ENCODE peak calls at places on chromosomes 1 and 21, in seven cellular contexts. D, V, F, G, T, Y and K are unnamed samples.

GRCh38 chr1:215830221-215830620 is 263.1 kb downstream of the KCTD3 start:
- DNase-seq in G (no peak), T (no peak), F (no peak), V (no peak), Y (no peak), D (no peak), K (no peak)

GRCh38 chr1:172993640-172994039 is 57.1 kb downstream of the TNFSF18 start:
- DNase-seq in F (no peak), Y (no peak), T (no peak), V (no peak), D (no peak), G (no peak), K (no peak)

GRCh38 chr1:37434292-37434907 is 40.0 kb upstream of the ZC3H12A start:
- DNase-seq in F (peak; percentile 90), D (peak; percentile 57), G (no peak), V (peak; percentile 70), T (peak; percentile 95), Y (peak; percentile 65), K (peak; percentile 66)

GRCh38 chr21:31977816-31978215 is 105.0 kb downstream of the HUNK start:
- DNase-seq in V (no peak), D (no peak), F (no peak), G (no peak), T (no peak), Y (no peak), K (no peak)

GRCh38 chr1:43537423-43538142 is 6.9 kb downstream of the PTPRF start:
- DNase-seq in G (no peak), Y (peak; percentile 79), V (peak; percentile 89), T (no peak), D (peak; percentile 14), F (no peak), K (peak; percentile 67)

GRCh38 chr1:150963535-150964489 is 10.8 kb downstream of the CERS2 start:
- DNase-seq in V (no peak), G (no peak), T (no peak), Y (no peak), F (no peak), D (no peak), K (no peak)

GRCh38 chr1:216144661-216145450 is 278.4 kb downstream of the USH2A start:
- DNase-seq in V (no peak), D (no peak), Y (no peak), T (no peak), G (no peak), F (no peak), K (no peak)

GRCh38 chr1:11736746-11737639 is 1.1 kb downstream of the AGTRAP start:
- DNase-seq in T (peak; percentile 61), F (peak; percentile 47), G (peak; percentile 94), Y (peak; percentile 51), D (peak; percentile 64), V (peak; percentile 55), K (peak; percentile 47)

GRCh38 chr1:98502937-98503336 is 158.6 kb upstream of the SNX7 start:
- DNase-seq in V (no peak), F (no peak), D (no peak), T (no peak), Y (no peak), G (no peak), K (no peak)

GRCh38 chr1:9031484-9032259 is 5.4 kb upstream of the SLC2A7 start:
- DNase-seq in V (no peak), Y (no peak), D (no peak), G (no peak), F (no peak), T (no peak), K (no peak)

GRCh38 chr1:36383240-36383639 is 2.5 kb downstream of the STK40 start:
- DNase-seq in G (no peak), V (peak; percentile 73), T (no peak), F (no peak), Y (no peak), D (no peak), K (no peak)

GRCh38 chr1:42680921-42681683 is 1.1 kb upstream of the YBX1 start:
- DNase-seq in G (no peak), V (no peak), F (no peak), T (no peak), D (no peak), Y (no peak), K (no peak)

GRCh38 chr1:76866566-76866965 is 714 bp upstream of the ST6GALNAC5 start:
- DNase-seq in D (no peak), V (no peak), T (no peak), F (no peak), Y (no peak), G (no peak), K (no peak)

GRCh38 chr1:185215911-185216310 is 58.9 kb downstream of the SWT1 start:
- DNase-seq in G (no peak), T (no peak), D (no peak), Y (no peak), V (no peak), F (no peak), K (no peak)

GRCh38 chr1:44059956-44060355 is 28.7 kb upstream of the SLC6A9 start:
- DNase-seq in Y (no peak), T (no peak), V (no peak), G (no peak), F (no peak), D (no peak), K (peak; percentile 17)

GRCh38 chr1:198088360-198089071 is 68.3 kb upstream of the NEK7 start:
- DNase-seq in V (no peak), F (no peak), T (no peak), D (no peak), G (no peak), Y (peak; percentile 24), K (no peak)

GRCh38 chr1:12406218-12407021 is 176.6 kb downstream of the VPS13D start:
- DNase-seq in F (no peak), T (no peak), G (no peak), D (no peak), Y (no peak), V (no peak), K (no peak)

GRCh38 chr1:201663777-201664176 is 124.8 kb downstream of the NAV1 start:
- DNase-seq in Y (no peak), T (no peak), G (no peak), D (no peak), V (no peak), F (no peak), K (no peak)
- TF ChIP-seq EP300 in Y (no peak), T (no peak), G (no peak), D (no peak), V (no peak), F (no peak), K (no peak)

GRCh38 chr1:196890668-196891067 is 2.8 kb downstream of the CFHR4 start:
- DNase-seq in V (no peak), G (no peak), F (no peak), T (no peak), D (no peak), Y (no peak), K (no peak)
- TF ChIP-seq CTCF in V (no peak), G (no peak), F (no peak), T (no peak), D (no peak), Y (no peak), K (no peak)

DNA sequence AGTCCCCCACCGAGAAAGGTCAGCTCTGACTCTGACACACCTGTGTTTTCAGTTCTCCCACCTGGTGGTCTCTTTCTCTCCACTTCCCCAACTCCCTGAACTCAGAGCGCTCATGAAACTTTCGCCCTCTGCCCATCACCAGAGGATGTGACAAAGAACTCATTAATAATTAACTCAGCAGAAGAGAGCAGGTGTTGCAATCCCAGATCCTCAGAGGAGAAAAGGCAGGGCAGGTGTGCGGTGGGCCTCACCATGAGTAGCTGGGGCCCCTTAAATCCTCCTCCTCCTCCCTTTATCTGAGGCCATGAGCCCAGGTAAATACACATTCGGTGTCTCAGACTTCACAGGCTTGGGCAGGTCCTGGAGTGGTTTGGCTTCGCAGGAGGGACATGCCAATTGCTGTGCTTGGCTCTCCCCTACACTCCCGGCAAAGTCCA is 1.7 kb upstream of the LAMB3 start:
- DNase-seq in D (no peak), V (peak; percentile 52), T (no peak), G (no peak), Y (peak; percentile 36), F (no peak), K (peak; percentile 56)
- TF ChIP-seq EP300 in D (no peak), V (no peak), T (no peak), G (no peak), Y (no peak), F (no peak), K (no peak)

DNA sequence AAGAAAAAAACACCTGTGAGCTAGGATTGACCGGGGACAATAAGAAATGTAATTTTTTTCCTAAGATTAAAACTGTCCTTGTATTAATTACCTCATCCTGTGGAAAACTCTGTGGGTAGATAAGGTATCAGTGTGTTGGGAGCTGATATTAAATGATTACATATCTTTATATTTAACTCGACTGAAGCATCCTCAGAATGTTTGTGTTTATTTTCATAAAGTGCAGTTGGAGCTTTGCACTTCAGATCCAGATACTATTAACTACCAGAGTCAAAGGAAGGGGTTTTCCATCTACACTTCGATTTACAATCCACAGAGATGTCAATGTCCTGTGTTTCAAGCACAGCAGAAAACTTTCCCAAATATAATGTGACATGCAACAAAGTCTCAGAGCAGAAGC is 164.5 kb downstream of the NR5A2 start:
- DNase-seq in V (no peak), F (no peak), D (no peak), Y (no peak), T (no peak), G (no peak), K (no peak)
- TF ChIP-seq CTCF in V (no peak), F (no peak), D (no peak), Y (no peak), T (no peak), G (no peak), K (no peak)

DNA sequence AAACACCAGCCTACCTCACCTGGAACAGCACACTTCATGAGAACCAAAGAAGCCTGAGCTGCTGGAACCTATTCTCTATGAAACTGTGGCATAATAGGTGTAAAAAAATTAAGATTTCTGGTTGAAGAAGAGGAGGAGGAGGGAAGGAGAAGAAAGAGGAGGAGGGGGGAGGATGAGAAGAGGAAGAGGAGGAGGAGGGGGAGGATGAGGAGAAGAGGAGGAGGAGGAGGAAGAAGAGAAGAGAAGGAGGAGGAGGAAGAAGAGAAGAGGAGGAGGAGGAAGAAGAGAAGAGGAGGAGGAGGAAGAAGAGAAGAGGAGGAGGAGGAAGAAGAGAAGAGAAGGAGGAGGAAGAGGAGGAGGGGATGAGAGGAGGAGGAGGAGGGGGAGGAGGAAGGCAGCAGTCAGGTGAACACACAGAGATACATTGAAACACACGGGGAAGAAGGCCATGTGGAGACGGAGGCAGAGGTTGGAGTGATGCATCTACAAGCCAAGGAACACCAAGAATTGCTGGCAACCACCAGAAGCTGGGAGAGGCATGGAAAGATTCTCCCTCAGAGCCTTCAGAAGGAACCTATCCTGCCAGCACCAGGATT is 8.2 kb downstream of the ACTA1 start:
- DNase-seq in Y (no peak), T (no peak), V (no peak), G (no peak), F (no peak), D (no peak), K (no peak)
- TF ChIP-seq EP300 in Y (no peak), T (no peak), V (no peak), G (no peak), F (no peak), D (no peak), K (no peak)

GRCh38 chr1:202200112-202200548 is 6.5 kb downstream of the LGR6 start:
- DNase-seq in G (no peak), T (no peak), Y (no peak), V (peak; percentile 36), D (no peak), F (no peak), K (peak; percentile 57)
- TF ChIP-seq CTCF in G (no peak), T (no peak), Y (no peak), V (no peak), D (no peak), F (no peak), K (no peak)